ENCODE peak calls at places on chromosomes 13 and 19, in six cellular contexts. Q is NB4, B is A673, P is transverse colon, G is hepatocyte, C is mucosa of descending colon. E is an unnamed sample.

GRCh38 chr13:75186384-75186783 is 295.6 kb downstream of the TBC1D4 start:
- DNase-seq in Q (no peak), B (no peak), P (no peak), G (no peak), C (no peak), E (no peak)

GRCh38 chr19:41870401-41870873 is 6.6 kb upstream of the CD79A start:
- DNase-seq in Q (no peak), B (peak; percentile 74), P (no peak), G (peak; percentile 30), C (no peak), E (no peak)

GRCh38 chr19:50423279-50424113 is 4.8 kb downstream of the SPIB start:
- DNase-seq in Q (no peak), B (no peak), P (no peak), G (peak; percentile 55), C (no peak), E (no peak)

GRCh38 chr19:4103073-4103418 is 20.9 kb downstream of the MAP2K2 start:
- DNase-seq in Q (peak; percentile 50), B (no peak), P (no peak), G (no peak), C (no peak), E (no peak)

GRCh38 chr19:46381346-46381745 is 32.0 kb downstream of the CCDC8 start:
- DNase-seq in Q (no peak), B (no peak), P (no peak), G (no peak), C (no peak), E (no peak)

GRCh38 chr19:2976609-2977000 is 759 bp upstream of the TLE6 start:
- DNase-seq in Q (no peak), B (no peak), P (no peak), G (no peak), C (no peak), E (no peak)

GRCh38 chr19:54430306-54431254 is 15.3 kb downstream of the TTYH1 start:
- DNase-seq in Q (peak; percentile 52), B (peak; percentile 81), P (peak; percentile 37), G (peak; percentile 77), C (peak; percentile 71), E (no peak)

GRCh38 chr19:290539-291521 is at the start of gene PLPP2:
- DNase-seq in Q (no peak), B (no peak), P (peak; percentile 77), G (peak; percentile 64), C (peak; percentile 83), E (no peak)

GRCh38 chr19:47682939-47683338 is 30.3 kb upstream of the EHD2 start:
- DNase-seq in Q (no peak), B (no peak), P (no peak), G (no peak), C (no peak), E (no peak)

GRCh38 chr13:113004126-113004525 is 35.1 kb downstream of the MCF2L start:
- DNase-seq in Q (no peak), B (no peak), P (no peak), G (no peak), C (no peak), E (no peak)
- TF ChIP-seq CTCF in Q (no peak), B (no peak), P (no peak), G (no peak), C (no peak), E (no peak)

GRCh38 chr19:49016067-49016839 is 638 bp downstream of the LHB start:
- DNase-seq in Q (no peak), B (no peak), P (no peak), G (no peak), C (no peak), E (no peak)

GRCh38 chr19:49014123-49014869 is 2.6 kb downstream of the LHB start:
- DNase-seq in Q (no peak), B (no peak), P (no peak), G (no peak), C (no peak), E (no peak)

GRCh38 chr19:49017041-49017665 is at the start of gene LHB:
- DNase-seq in Q (no peak), B (no peak), P (no peak), G (no peak), C (no peak), E (no peak)

GRCh38 chr19:49017666-49018351 is 918 bp upstream of the LHB start:
- DNase-seq in Q (peak; percentile 81), B (peak; percentile 85), P (peak; percentile 49), G (peak; percentile 71), C (peak; percentile 69), E (peak; percentile 54)

GRCh38 chr19:49014870-49015255 is 2.0 kb downstream of the LHB start:
- DNase-seq in Q (no peak), B (no peak), P (no peak), G (no peak), C (no peak), E (no peak)
- TF ChIP-seq CTCF in Q (no peak), B (no peak), P (no peak), G (no peak), C (no peak), E (no peak)

DNA sequence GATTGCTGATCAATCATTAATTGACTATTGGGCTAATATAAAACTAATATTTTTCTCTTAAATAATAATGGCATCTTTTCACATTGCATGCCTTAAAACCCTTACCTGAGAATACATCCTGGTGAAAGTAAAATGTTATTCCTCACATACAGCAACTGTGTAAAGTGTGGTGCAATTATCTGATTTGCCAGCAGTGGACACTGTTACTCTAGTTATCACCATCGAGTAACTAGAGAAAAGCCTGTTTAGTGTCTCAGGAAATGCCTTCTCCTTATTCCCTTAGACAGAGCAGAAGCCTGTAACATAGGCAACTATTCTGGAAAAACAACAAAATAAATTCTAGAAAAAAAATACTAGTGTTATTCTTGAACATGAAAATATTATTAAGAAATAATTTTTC is 459.8 kb downstream of the FGF14 start:
- DNase-seq in Q (peak; percentile 50), B (peak; percentile 80), P (peak; percentile 19), G (peak; percentile 56), C (no peak), E (no peak)
- TF ChIP-seq CTCF in Q (peak; percentile 61), B (peak; percentile 88), P (peak; percentile 69), G (peak; percentile 70), C (peak; percentile 51), E (no peak)

GRCh38 chr19:19642506-19643157 is 825 bp downstream of the GMIP start:
- DNase-seq in Q (peak; percentile 73), B (peak; percentile 36), P (peak; percentile 23), G (no peak), C (no peak), E (no peak)

GRCh38 chr19:19645233-19645870 is 1.9 kb upstream of the GMIP start:
- DNase-seq in Q (no peak), B (no peak), P (no peak), G (no peak), C (no peak), E (no peak)

GRCh38 chr19:19643158-19644053 is at the start of gene GMIP:
- DNase-seq in Q (peak; percentile 88), B (peak; percentile 66), P (peak; percentile 91), G (peak; percentile 85), C (peak; percentile 94), E (peak; percentile 85)

GRCh38 chr19:19647037-19647835 is 3.8 kb upstream of the GMIP start:
- DNase-seq in Q (no peak), B (no peak), P (no peak), G (no peak), C (no peak), E (no peak)

GRCh38 chr19:19644054-19644388 is 564 bp upstream of the GMIP start:
- DNase-seq in Q (no peak), B (no peak), P (no peak), G (no peak), C (no peak), E (no peak)
- TF ChIP-seq CTCF in Q (no peak), B (peak; percentile 2), P (no peak), G (no peak), C (no peak), E (no peak)

DNA sequence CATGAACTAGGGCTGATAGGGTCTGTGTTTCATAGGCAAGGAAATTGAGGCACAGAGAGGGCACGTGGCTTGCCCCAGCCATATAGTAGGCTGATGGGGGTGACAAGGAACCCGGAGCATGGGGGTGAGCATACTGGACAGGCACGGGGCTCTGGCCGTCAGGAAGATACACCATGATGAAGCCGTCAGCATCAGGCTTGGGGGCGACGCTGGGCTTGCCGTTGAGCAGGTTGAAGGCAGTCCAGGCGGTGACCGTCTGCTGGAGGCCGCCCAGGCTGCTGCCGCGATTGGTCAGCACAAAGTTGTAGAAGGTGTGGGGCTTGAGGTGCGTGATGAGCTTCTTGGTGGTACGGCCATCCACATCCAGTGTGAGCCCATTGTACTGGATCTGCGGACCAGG is 119.7 kb downstream of the PTPRS start:
- DNase-seq in Q (no peak), B (no peak), P (no peak), G (no peak), C (no peak), E (no peak)
- TF ChIP-seq CTCF in Q (no peak), B (no peak), P (no peak), G (no peak), C (no peak), E (no peak)

GRCh38 chr13:112744306-112745021 is 54.6 kb downstream of the ATP11A start:
- DNase-seq in Q (no peak), B (no peak), P (no peak), G (no peak), C (no peak), E (no peak)

GRCh38 chr13:112741835-112742570 is 52.2 kb downstream of the ATP11A start:
- DNase-seq in Q (no peak), B (no peak), P (no peak), G (no peak), C (no peak), E (no peak)

GRCh38 chr13:112741185-112741755 is 51.4 kb downstream of the ATP11A start:
- DNase-seq in Q (no peak), B (no peak), P (no peak), G (no peak), C (no peak), E (no peak)

GRCh38 chr13:112743451-112744305 is 53.8 kb downstream of the ATP11A start:
- DNase-seq in Q (no peak), B (no peak), P (no peak), G (no peak), C (no peak), E (no peak)

DNA sequence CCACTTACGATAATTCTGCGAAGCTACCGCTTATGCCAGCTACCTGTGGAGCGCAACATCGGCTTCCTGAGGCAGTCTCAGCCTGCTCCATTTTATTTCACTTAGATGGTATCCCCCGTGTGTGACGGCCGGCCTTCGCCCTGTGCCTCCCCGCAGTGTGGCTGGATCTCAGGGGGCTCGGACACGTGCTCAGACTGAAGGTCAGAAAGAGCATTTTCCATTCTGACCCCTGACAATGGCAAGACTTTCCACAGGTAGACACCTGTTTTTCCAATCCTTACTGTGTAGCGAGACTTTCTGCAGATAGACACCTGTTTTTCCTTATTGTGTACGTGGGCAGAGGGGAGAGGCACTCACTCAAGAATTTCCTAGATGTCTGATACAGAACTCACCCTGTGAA is 52.7 kb downstream of the ATP11A start:
- DNase-seq in Q (no peak), B (no peak), P (no peak), G (no peak), C (no peak), E (no peak)
- TF ChIP-seq CTCF in Q (no peak), B (no peak), P (no peak), G (no peak), C (no peak), E (no peak)

DNA sequence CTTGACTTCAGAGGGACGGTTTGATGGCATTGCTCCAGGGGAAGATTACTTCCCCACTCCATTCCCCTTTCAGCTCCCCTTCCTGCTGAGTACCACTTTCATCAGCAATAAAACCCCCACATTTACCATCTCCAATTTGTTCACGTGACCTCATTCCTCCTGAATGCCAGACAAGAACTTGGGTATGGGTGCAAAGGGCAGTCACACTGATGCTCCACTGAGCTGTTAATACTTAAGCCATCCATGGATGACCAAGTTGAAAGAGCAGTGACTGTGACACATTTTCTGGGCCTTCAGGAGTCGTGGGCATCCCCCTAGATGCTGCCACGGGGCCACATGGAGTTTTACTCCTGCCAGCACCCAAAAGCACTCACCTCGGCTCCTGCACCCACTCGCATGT is 93.1 kb downstream of the STOML3 start:
- DNase-seq in Q (no peak), B (no peak), P (no peak), G (no peak), C (no peak), E (no peak)
- TF ChIP-seq CTCF in Q (no peak), B (no peak), P (no peak), G (no peak), C (no peak), E (no peak)

E was measured in ovary.